ENCODE peak calls at places on chromosomes 12 and 14, in eight cellular contexts. G is cardiac muscle cell, R is aorta, B is left ventricle myocardium inferior, U is H9, M is uterus, N is IMR-90, Y is SJCRH30. O is an unnamed sample. For H3K4me1 and H3K9me3, the result is how much of the 10 kb centered on the place peaks cover.

GRCh38 chr14:68239988-68240387 is 420.4 kb downstream of the RAD51B start:
- DNase-seq in G (no peak), R (no peak), B (no peak), U (no peak), M (peak), N (no peak), Y (no peak), O (no peak)

GRCh38 chr12:24945039-24945438 is 3.9 kb downstream of the BCAT1 start:
- DNase-seq in G (no peak), R (no peak), B (no peak), U (no peak), M (no peak), N (no peak), Y (peak), O (no peak)

GRCh38 chr12:20280515-20280914 is 87.8 kb upstream of the PDE3A start:
- DNase-seq in G (no peak), R (no peak), B (no peak), U (no peak), M (no peak), N (no peak), Y (no peak), O (no peak)

GRCh38 chr12:51855586-51856428 is 7.3 kb upstream of the FIGNL2 start:
- DNase-seq in G (peak), R (no peak), B (peak), U (peak), M (no peak), N (peak), Y (no peak), O (no peak)

GRCh38 chr12:18578191-18578590 is 159.6 kb downstream of the PLCZ1 start:
- DNase-seq in G (no peak), R (no peak), B (no peak), U (no peak), M (no peak), N (peak), Y (no peak), O (no peak)

GRCh38 chr14:36208690-36209278 is 32.3 kb upstream of the PTCSC3 start:
- DNase-seq in G (no peak), R (no peak), B (no peak), U (no peak), M (no peak), N (no peak), Y (no peak), O (no peak)

GRCh38 chr12:13195848-13196301 is 651 bp upstream of the EMP1 start:
- DNase-seq in G (no peak), R (no peak), B (no peak), U (no peak), M (peak), N (peak), Y (peak), O (peak)

GRCh38 chr12:120342156-120342555 is 14.6 kb upstream of the PLA2G1B start:
- DNase-seq in G (no peak), R (no peak), B (no peak), U (no peak), M (no peak), N (no peak), Y (no peak), O (no peak)

GRCh38 chr12:107634530-107634929 is 51.1 kb upstream of the PWP1 start:
- DNase-seq in G (no peak), R (no peak), B (no peak), U (peak), M (no peak), N (no peak), Y (no peak), O (no peak)

GRCh38 chr12:39157696-39158342 is 252.4 kb upstream of the CPNE8 start:
- DNase-seq in G (no peak), R (no peak), B (no peak), U (no peak), M (no peak), N (no peak), Y (no peak), O (no peak)

GRCh38 chr14:72726444-72726843 is 167.5 kb downstream of the DPF3 start:
- DNase-seq in G (no peak), R (no peak), B (no peak), U (no peak), M (no peak), N (peak), Y (no peak), O (no peak)

GRCh38 chr12:8985213-8985612 is 4.1 kb upstream of the KLRG1 start:
- DNase-seq in G (no peak), R (no peak), B (no peak), U (no peak), M (no peak), N (no peak), Y (no peak), O (no peak)

GRCh38 chr14:103045387-103045869 is 11.9 kb downstream of the CDC42BPB start:
- DNase-seq in G (peak), R (no peak), B (no peak), U (no peak), M (no peak), N (no peak), Y (no peak), O (no peak)

GRCh38 chr12:4918950-4919660 is 9.4 kb downstream of the KCNA1 start:
- DNase-seq in G (no peak), R (no peak), B (no peak), U (no peak), M (no peak), N (no peak), Y (no peak), O (no peak)

GRCh38 chr14:77804592-77804991 is 4.7 kb downstream of the ADCK1 start:
- DNase-seq in G (no peak), R (peak), B (no peak), U (peak), M (no peak), N (no peak), Y (peak), O (no peak)

GRCh38 chr12:41205070-41205715 is 17.1 kb downstream of the PDZRN4 start:
- DNase-seq in G (no peak), R (no peak), B (no peak), U (no peak), M (no peak), N (no peak), Y (no peak), O (no peak)

GRCh38 chr12:10212623-10213131 is at the start of gene GABARAPL1:
- DNase-seq in G (peak), R (peak), B (peak), U (peak), M (peak), N (peak), Y (peak), O (peak)

GRCh38 chr12:16610743-16611142 is 4.8 kb upstream of the LMO3 start:
- DNase-seq in G (no peak), R (no peak), B (no peak), U (no peak), M (no peak), N (no peak), Y (no peak), O (no peak)

GRCh38 chr14:59337151-59337611 is 128.0 kb downstream of the GPR135 start:
- DNase-seq in G (no peak), R (peak), B (peak), U (no peak), M (peak), N (no peak), Y (no peak), O (no peak)

GRCh38 chr12:1857821-1858220 is 37.5 kb downstream of the LRTM2 start:
- DNase-seq in G (no peak), R (no peak), B (no peak), U (peak), M (no peak), N (no peak), Y (no peak), O (no peak)

GRCh38 chr12:104143918-104144317 is 5.9 kb upstream of the NFYB start:
- DNase-seq in G (no peak), R (no peak), B (no peak), U (no peak), M (no peak), N (no peak), Y (no peak), O (no peak)

GRCh38 chr12:131793623-131794022 is 34.6 kb upstream of the MMP17 start:
- DNase-seq in G (no peak), R (no peak), B (no peak), U (no peak), M (no peak), N (peak), Y (no peak), O (no peak)

GRCh38 chr12:52341066-52341580 is 19.9 kb upstream of the KRT83 start:
- DNase-seq in G (no peak), R (no peak), B (no peak), U (no peak), M (no peak), N (no peak), Y (no peak), O (no peak)

GRCh38 chr14:92914087-92914656 is 8.8 kb upstream of the CHGA start:
- DNase-seq in G (peak), R (no peak), B (no peak), U (peak), M (no peak), N (peak), Y (peak), O (no peak)

GRCh38 chr12:67590122-67590795 is 58.3 kb upstream of the DYRK2 start:
- DNase-seq in G (no peak), R (no peak), B (no peak), U (no peak), M (no peak), N (no peak), Y (no peak), O (no peak)

GRCh38 chr12:93127582-93128331 is 198.7 kb upstream of the EEA1 start:
- DNase-seq in G (peak), R (peak), B (peak), U (peak), M (peak), N (peak), Y (peak), O (peak)

GRCh38 chr12:54016478-54016964 is 7.7 kb downstream of the HOXC8 start:
- DNase-seq in G (no peak), R (peak), B (no peak), U (no peak), M (peak), N (peak), Y (peak), O (peak)

GRCh38 chr12:90729741-90730140 is 225.2 kb downstream of the CCER1 start:
- DNase-seq in G (no peak), R (no peak), B (no peak), U (no peak), M (no peak), N (peak), Y (no peak), O (no peak)

GRCh38 chr12:56749364-56749763 is 2.8 kb downstream of the PRIM1 start:
- DNase-seq in G (no peak), R (no peak), B (no peak), U (no peak), M (no peak), N (no peak), Y (no peak), O (no peak)
- H3K4me1 ChIP-seq in G (under half), R (under half), B (under half), U (under half), M (under half), N (under half), Y (under half), O (under half)

GRCh38 chr14:106789318-106789717 is 1262.9 kb downstream of the TMEM121 start:
- DNase-seq in G (no peak), R (no peak), B (no peak), U (no peak), M (no peak), N (no peak), Y (no peak), O (no peak)
- H3K9me3 ChIP-seq in G (under half), R (under half), B (under half), U (half or more), M (under half), N (under half), Y (under half), O (under half)

GRCh38 chr12:108691995-108692808 is 39.1 kb downstream of the CORO1C start:
- DNase-seq in G (peak), R (no peak), B (peak), U (no peak), M (no peak), N (peak), Y (peak), O (peak)

GRCh38 chr12:108691154-108691994 is 39.9 kb downstream of the CORO1C start:
- DNase-seq in G (peak), R (peak), B (peak), U (peak), M (peak), N (peak), Y (peak), O (peak)

GRCh38 chr12:108690799-108691153 is 40.5 kb downstream of the CORO1C start:
- DNase-seq in G (no peak), R (no peak), B (no peak), U (no peak), M (no peak), N (no peak), Y (no peak), O (no peak)

GRCh38 chr12:108689314-108690190 is 41.8 kb downstream of the CORO1C start:
- DNase-seq in G (peak), R (peak), B (no peak), U (no peak), M (no peak), N (peak), Y (peak), O (peak)

DNA sequence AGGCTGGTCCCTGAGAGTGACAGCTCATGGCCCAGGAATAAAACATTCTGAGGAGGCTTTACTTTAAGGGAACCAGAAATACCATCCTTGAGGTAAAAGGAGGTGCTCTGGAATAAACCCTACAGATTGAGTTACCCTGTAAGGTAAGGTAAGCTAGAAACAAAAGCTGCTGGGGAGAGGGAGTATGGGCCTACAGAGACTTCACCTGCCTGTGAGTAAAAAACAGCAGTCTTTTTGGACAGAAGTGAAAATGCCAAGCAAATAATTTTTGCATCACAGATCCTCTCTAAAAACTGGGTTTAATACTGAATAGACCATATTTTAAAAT is 41.2 kb downstream of the CORO1C start:
- DNase-seq in G (no peak), R (no peak), B (no peak), U (no peak), M (no peak), N (no peak), Y (no peak), O (no peak)
- H3K4me1 ChIP-seq in G (half or more), R (under half), B (half or more), U (under half), M (under half), N (under half), Y (under half), O (under half)

GRCh38 chr12:57658890-57659289 is 25.9 kb upstream of the B4GALNT1 start:
- DNase-seq in G (no peak), R (no peak), B (no peak), U (no peak), M (no peak), N (no peak), Y (no peak), O (no peak)
- H3K9me3 ChIP-seq in G (under half), R (under half), B (under half), U (under half), M (under half), N (under half), Y (half or more), O (under half)